ENCODE peak calls at places on chromosomes 7 and 10, in seven cellular contexts. M is kidney epithelial cell; Y is MM.1S; R is AG08395; Q is anterior cingulate cortex; U is fibroblast of villous mesenchyme; A is stimulated activated CD8-positive, alpha-beta memory T cell treated with anti-CD3 and anti-CD28 coated beads, Interleukin-2, amount 100 ng/mL, for 48 hours. S is an unnamed sample.

GRCh38 chr10:122087436-122087835 is 98.5 kb downstream of the TACC2 start:
- DNase-seq in A (no peak), R (no peak), U (no peak), Y (no peak), M (no peak), Q (no peak), S (no peak)

GRCh38 chr10:31698169-31698890 is 230.3 kb downstream of the ARHGAP12 start:
- DNase-seq in U (peak), Y (no peak), A (no peak), Q (no peak), M (no peak), R (peak), S (peak)

GRCh38 chr10:97525086-97525485 is 26.4 kb downstream of the UBTD1 start:
- DNase-seq in R (no peak), A (no peak), Y (no peak), Q (no peak), M (no peak), U (no peak), S (no peak)

GRCh38 chr7:47337531-47337930 is 244.4 kb downstream of the TNS3 start:
- DNase-seq in U (peak), A (no peak), Y (no peak), Q (no peak), M (no peak), R (no peak), S (no peak)

GRCh38 chr10:24306507-24306875 is 97.6 kb downstream of the KIAA1217 start:
- DNase-seq in M (no peak), R (no peak), Y (no peak), Q (no peak), U (no peak), A (no peak), S (no peak)

GRCh38 chr7:105224884-105225651 is 163.7 kb downstream of the SRPK2 start:
- DNase-seq in R (peak), A (no peak), M (peak), Y (peak), U (peak), Q (no peak), S (peak)

GRCh38 chr10:82558208-82558607 is 683.2 kb downstream of the NRG3 start:
- DNase-seq in Q (no peak), M (no peak), R (no peak), A (no peak), Y (no peak), U (peak), S (no peak)

GRCh38 chr10:71888623-71889387 is 37.8 kb upstream of the PSAP start:
- DNase-seq in M (peak), U (peak), Y (peak), R (peak), A (peak), Q (peak), S (peak)

GRCh38 chr7:53191836-53192443 is 156.5 kb downstream of the POM121L12 start:
- DNase-seq in M (no peak), R (no peak), Y (no peak), Q (no peak), U (no peak), A (no peak), S (no peak)

S was measured in amniotic stem cell.